ENCODE peak calls at places on chromosome 4, in seven cellular contexts. R is AG09309, W is AG20443, B is Right ventricle myocardium inferior, T is HFF-Myc, H is omental fat pad, X is NCI-H2081. Q is an unnamed sample.

GRCh38 chr4:12319765-12320164 is 891.1 kb upstream of the HS3ST1 start:
- DNase-seq in R (no peak), W (no peak), B (no peak), T (no peak), H (no peak), X (no peak), Q (no peak)

GRCh38 chr4:76591992-76592391 is 157.0 kb downstream of the SHROOM3 start:
- DNase-seq in R (no peak), W (no peak), B (no peak), T (no peak), H (no peak), X (no peak), Q (no peak)

GRCh38 chr4:187227907-187228699 is 504.4 kb upstream of the FAT1 start:
- DNase-seq in R (no peak), W (no peak), B (no peak), T (no peak), H (no peak), X (no peak), Q (no peak)

GRCh38 chr4:5685296-5685695 is 23.1 kb downstream of the EVC2 start:
- DNase-seq in R (no peak), W (no peak), B (no peak), T (no peak), H (no peak), X (no peak), Q (no peak)

GRCh38 chr4:90841676-90842075 is 714.5 kb downstream of the CCSER1 start:
- DNase-seq in R (no peak), W (no peak), B (no peak), T (no peak), H (no peak), X (no peak), Q (no peak)

GRCh38 chr4:19532120-19532848 is 719.4 kb upstream of the SLIT2 start:
- DNase-seq in R (no peak), W (no peak), B (no peak), T (peak; percentile 6), H (no peak), X (no peak), Q (no peak)

GRCh38 chr4:104418313-104418712 is 76.4 kb downstream of the CXXC4 start:
- DNase-seq in R (no peak), W (no peak), B (no peak), T (no peak), H (no peak), X (no peak), Q (no peak)

GRCh38 chr4:85474818-85475630 is at the start of gene ARHGAP24:
- DNase-seq in R (peak; percentile 92), W (peak; percentile 92), B (peak; percentile 92), T (peak; percentile 96), H (peak; percentile 67), X (peak; percentile 67), Q (no peak)

GRCh38 chr4:157576671-157577070 is 356.1 kb downstream of the GRIA2 start:
- DNase-seq in R (no peak), W (no peak), B (no peak), T (no peak), H (no peak), X (peak; percentile 9), Q (no peak)

GRCh38 chr4:177728361-177729152 is 286.3 kb upstream of the AGA start:
- DNase-seq in R (no peak), W (no peak), B (peak; percentile 64), T (no peak), H (no peak), X (no peak), Q (no peak)

GRCh38 chr4:177574446-177574845 is 132.2 kb upstream of the AGA start:
- DNase-seq in R (no peak), W (no peak), B (no peak), T (no peak), H (no peak), X (no peak), Q (no peak)

GRCh38 chr4:108881190-108881589 is 118.3 kb upstream of the ETNPPL start:
- DNase-seq in R (peak; percentile 31), W (peak; percentile 31), B (no peak), T (peak; percentile 68), H (no peak), X (no peak), Q (no peak)

GRCh38 chr4:70753630-70754029 is 31.9 kb downstream of the RUFY3 start:
- DNase-seq in R (no peak), W (no peak), B (no peak), T (no peak), H (no peak), X (no peak), Q (no peak)

GRCh38 chr4:175954685-175955084 is 111.0 kb upstream of the WDR17 start:
- DNase-seq in R (no peak), W (no peak), B (no peak), T (no peak), H (no peak), X (no peak), Q (no peak)

GRCh38 chr4:36523182-36523581 is 241.8 kb downstream of the DTHD1 start:
- DNase-seq in R (no peak), W (no peak), B (no peak), T (no peak), H (no peak), X (no peak), Q (no peak)

GRCh38 chr4:150664935-150665334 is 83.0 kb downstream of the MAB21L2 start:
- DNase-seq in R (no peak), W (no peak), B (no peak), T (no peak), H (no peak), X (no peak), Q (no peak)

GRCh38 chr4:169854090-169854489 is 96.3 kb upstream of the HPF1 start:
- DNase-seq in R (no peak), W (no peak), B (no peak), T (no peak), H (no peak), X (no peak), Q (no peak)